ENCODE peak calls at places on chromosomes 2 and 18, in four cellular contexts. T is WERI-Rb-1, I is AG09309, Y is psoas muscle. N is an unnamed sample.

GRCh38 chr2:100802076-100802475 is 17.9 kb upstream of the NPAS2 start:
- DNase-seq in Y (no peak), I (no peak), T (no peak), N (no peak)

GRCh38 chr2:60215295-60215990 is 338.0 kb downstream of the BCL11A start:
- DNase-seq in Y (no peak), T (no peak), I (no peak), N (no peak)

GRCh38 chr2:111978452-111979170 is 76.5 kb upstream of the TMEM87B start:
- DNase-seq in T (no peak), I (no peak), Y (no peak), N (no peak)

GRCh38 chr2:36677995-36678605 is 18.4 kb upstream of the VIT start:
- DNase-seq in Y (no peak), T (no peak), I (no peak), N (no peak)

GRCh38 chr2:191835539-191836350 is 11.1 kb downstream of the CAVIN2 start:
- DNase-seq in Y (no peak), T (no peak), I (no peak), N (no peak)

GRCh38 chr2:115654362-115654761 is 1211.9 kb downstream of the DPP10 start:
- DNase-seq in I (no peak), T (no peak), Y (no peak), N (no peak)

GRCh38 chr2:128788636-128789220 is 470.1 kb upstream of the HS6ST1 start:
- DNase-seq in Y (no peak), T (no peak), I (no peak), N (no peak)

GRCh38 chr2:167237478-167237877 is 349.2 kb downstream of the XIRP2 start:
- DNase-seq in I (no peak), Y (no peak), T (no peak), N (no peak)

GRCh38 chr2:54271843-54272600 is 16.0 kb upstream of the TSPYL6 start:
- DNase-seq in T (no peak), I (no peak), Y (no peak), N (no peak)

GRCh38 chr2:36650031-36650430 is 46.5 kb upstream of the VIT start:
- DNase-seq in T (no peak), Y (peak), I (peak), N (peak)

GRCh38 chr2:211454684-211455083 is 898.3 kb downstream of the CPS1 start:
- DNase-seq in Y (no peak), I (no peak), T (no peak), N (no peak)

GRCh38 chr2:133836220-133836619 is 268.0 kb upstream of the NCKAP5 start:
- DNase-seq in I (no peak), Y (no peak), T (no peak), N (no peak)

GRCh38 chr2:45551862-45552261 is 59.2 kb downstream of the SRBD1 start:
- DNase-seq in Y (no peak), T (no peak), I (no peak), N (no peak)

GRCh38 chr2:128314348-128315121 is 4.1 kb downstream of the HS6ST1 start:
- DNase-seq in T (no peak), I (no peak), Y (no peak), N (no peak)

GRCh38 chr2:64189167-64189566 is 44.9 kb upstream of the PELI1 start:
- DNase-seq in T (no peak), Y (no peak), I (no peak), N (no peak)

GRCh38 chr2:191041418-191042161 is 27.6 kb upstream of the STAT1 start:
- DNase-seq in Y (no peak), I (no peak), T (no peak), N (no peak)

GRCh38 chr2:162967826-162968225 is 129.3 kb upstream of the KCNH7 start:
- DNase-seq in I (no peak), T (no peak), Y (no peak), N (no peak)

GRCh38 chr2:149915151-149915550 is 327.6 kb upstream of the MMADHC start:
- DNase-seq in T (no peak), Y (no peak), I (no peak), N (no peak)

GRCh38 chr2:10504370-10504993 is 56.4 kb upstream of the ODC1 start:
- DNase-seq in I (no peak), Y (no peak), T (no peak), N (no peak)

GRCh38 chr2:134218928-134219707 is 34.8 kb upstream of the MGAT5 start:
- DNase-seq in I (no peak), T (no peak), Y (no peak), N (no peak)

GRCh38 chr18:3248670-3249359 is 1.2 kb downstream of the MYL12A start:
- DNase-seq in I (no peak), T (no peak), Y (no peak), N (no peak)

GRCh38 chr2:3776311-3776710 is 72.9 kb downstream of the DCDC2C start:
- DNase-seq in Y (no peak), I (no peak), T (no peak), N (no peak)
- TF ChIP-seq CTCF in Y (no peak), I (no peak), T (no peak), N (no peak)

DNA sequence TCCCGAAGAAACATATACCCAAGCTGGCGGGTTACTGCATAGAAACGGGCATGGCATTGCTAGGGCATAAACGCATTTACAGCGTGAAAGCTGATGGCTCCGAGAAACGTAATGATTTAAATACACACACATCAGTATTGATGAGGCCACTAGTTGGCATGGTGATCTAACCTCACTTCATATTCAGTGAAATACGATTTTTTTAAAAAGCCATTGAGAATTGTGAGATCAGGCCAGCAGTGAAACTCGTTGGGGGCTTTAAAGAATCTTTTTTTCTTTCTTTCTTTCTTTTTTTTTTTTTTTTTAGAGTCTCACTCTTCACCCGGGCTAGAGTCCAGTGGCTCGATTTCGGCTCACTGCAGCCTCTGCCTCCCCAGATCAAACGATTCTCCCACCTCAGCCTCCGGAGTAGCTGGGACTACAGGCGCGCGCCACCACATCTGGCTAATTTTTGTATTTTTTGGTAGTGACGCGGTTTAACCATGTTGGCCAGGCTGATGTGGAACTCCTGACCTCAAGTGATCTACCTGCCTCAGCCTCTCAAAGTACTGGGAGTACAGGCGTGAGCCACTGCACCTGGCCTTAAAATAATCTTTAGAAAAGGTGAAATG is 2.4 kb upstream of the SMAD7 start:
- DNase-seq in I (no peak), Y (no peak), T (no peak), N (no peak)
- H3K4me3 ChIP-seq in I (peak), Y (peak), T (peak), N (peak)

GRCh38 chr18:21745234-21745633 is 4.6 kb downstream of the MIB1 start:
- DNase-seq in Y (no peak), I (no peak), T (no peak), N (no peak)
- TF ChIP-seq CTCF in Y (no peak), I (no peak), T (peak), N (no peak)

GRCh38 chr2:180983468-180984388 is 3.3 kb downstream of the UBE2E3 start:
- DNase-seq in T (peak), Y (no peak), I (no peak), N (peak)
- H3K4me3 ChIP-seq in T (peak), Y (peak), I (no peak), N (peak)

GRCh38 chr18:23485386-23485785 is 17.9 kb upstream of the RMC1 start:
- DNase-seq in Y (no peak), I (no peak), T (no peak), N (no peak)
- TF ChIP-seq CTCF in Y (no peak), I (no peak), T (no peak), N (no peak)

DNA sequence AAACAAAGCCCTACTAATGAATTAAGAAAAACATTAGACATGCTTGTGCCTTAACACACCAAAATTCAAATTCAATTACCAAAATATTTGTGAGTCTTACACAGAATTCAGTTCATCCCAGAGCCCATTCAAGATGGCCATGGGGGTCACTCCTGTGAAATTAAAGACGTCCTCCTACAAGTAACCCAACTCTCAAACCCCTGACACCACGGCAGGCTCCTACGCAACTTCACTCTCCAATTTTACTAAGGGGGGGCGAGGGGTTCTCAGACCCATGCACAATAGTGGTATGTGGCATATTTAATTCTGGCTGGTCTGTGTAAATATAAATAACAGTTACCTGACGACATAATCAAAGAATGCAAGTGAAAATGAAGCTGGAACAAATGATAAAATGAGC is 5.0 kb downstream of the ZNF516 start:
- DNase-seq in I (no peak), Y (no peak), T (no peak), N (no peak)
- H3K4me3 ChIP-seq in I (no peak), Y (peak), T (peak), N (peak)

N was measured in HFF-Myc.